ENCODE peak calls at places on chromosomes 4 and X, in seven cellular contexts. X is hypothalamus; C is activated CD4-positive, CD25-positive, alpha-beta regulatory T cell; G is endothelial cell; I is astrocyte of the hippocampus; V is right lobe of liver; J is tibial artery. U is an unnamed sample.
A peak's percentile ranks its signal among the peaks of the same experiment; 100 is the strongest.

GRCh38 chr4:3744232-3744631 is 22.0 kb upstream of the ADRA2C start:
- DNase-seq in C (no peak), X (no peak), G (no peak), I (no peak), V (no peak), J (no peak), U (no peak)

GRCh38 chr4:7045961-7046921 is 3.1 kb downstream of the TADA2B start:
- DNase-seq in X (no peak), J (no peak), G (no peak), V (peak; percentile 66), C (no peak), I (no peak), U (no peak)

GRCh38 chrX:8897259-8897658 is 96.1 kb upstream of the FAM9A start:
- DNase-seq in J (no peak), V (no peak), C (no peak), I (no peak), X (no peak), G (no peak), U (no peak)

GRCh38 chr4:153143527-153144348 is 60.5 kb upstream of the TRIM2 start:
- DNase-seq in G (no peak), I (peak; percentile 71), C (no peak), V (no peak), X (no peak), J (no peak), U (no peak)

GRCh38 chr4:83217721-83218522 is 66.7 kb downstream of the COQ2 start:
- DNase-seq in J (no peak), C (peak; percentile 26), X (no peak), G (no peak), V (no peak), I (no peak), U (no peak)

GRCh38 chr4:164357957-164358356 is 396.0 kb upstream of the SMIM31 start:
- DNase-seq in V (no peak), I (peak; percentile 59), J (no peak), C (no peak), G (no peak), X (no peak), U (no peak)

GRCh38 chr4:79632114-79632513 is 224.1 kb upstream of the GK2 start:
- DNase-seq in G (no peak), V (no peak), C (no peak), X (no peak), J (no peak), I (no peak), U (no peak)

GRCh38 chr4:38669233-38669632 is 5.2 kb downstream of the KLF3 start:
- DNase-seq in C (no peak), I (peak; percentile 45), J (no peak), V (no peak), G (no peak), X (no peak), U (no peak)

GRCh38 chr4:6526696-6527095 is 48.3 kb upstream of the MAN2B2 start:
- DNase-seq in V (no peak), I (no peak), X (no peak), J (no peak), C (no peak), G (no peak), U (peak; percentile 42)

U was measured in head of caudate nucleus.